ENCODE peak calls at places on chromosomes 16 and 17, in five cellular contexts. C is skeletal muscle cell, N is stomach, X is hepatocyte, E is fibroblast of mammary gland. H is an unnamed sample.
A peak's percentile ranks its signal among the peaks of the same experiment; 100 is the strongest.

GRCh38 chr16:86508947-86509758 is 1.2 kb upstream of the FOXF1 start:
- DNase-seq in C (no peak), N (no peak), X (peak; percentile 70), E (peak; percentile 64), H (no peak)

GRCh38 chr16:81823111-81823510 is 44.0 kb downstream of the PLCG2 start:
- DNase-seq in C (no peak), N (peak; percentile 39), X (no peak), E (no peak), H (no peak)

GRCh38 chr16:85422374-85423185 is 190.5 kb upstream of the GSE1 start:
- DNase-seq in C (no peak), N (peak; percentile 95), X (peak; percentile 93), E (no peak), H (no peak)

GRCh38 chr17:76202516-76202915 is 37.8 kb downstream of the RNF157 start:
- DNase-seq in C (peak; percentile 18), N (no peak), X (no peak), E (peak; percentile 5), H (no peak)

GRCh38 chr17:80859004-80859941 is 132.4 kb upstream of the CHMP6 start:
- DNase-seq in C (peak; percentile 89), N (peak; percentile 75), X (peak; percentile 67), E (peak; percentile 97), H (no peak)

GRCh38 chr17:63819585-63820537 is 7.4 kb upstream of the PSMC5 start:
- DNase-seq in C (no peak), N (no peak), X (no peak), E (no peak), H (no peak)

GRCh38 chr17:19409509-19409908 is 1.5 kb upstream of the RNF112 start:
- DNase-seq in C (peak; percentile 62), N (no peak), X (peak; percentile 50), E (peak; percentile 89), H (no peak)

GRCh38 chr16:56965149-56965938 is 3.6 kb downstream of the CETP start:
- DNase-seq in C (no peak), N (no peak), X (no peak), E (peak; percentile 43), H (no peak)

GRCh38 chr16:5042574-5043171 is 8.9 kb upstream of the NAGPA start:
- DNase-seq in C (no peak), N (no peak), X (peak; percentile 49), E (peak; percentile 49), H (no peak)

GRCh38 chr17:40382251-40382650 is 17.7 kb upstream of the GJD3 start:
- DNase-seq in C (no peak), N (no peak), X (no peak), E (peak; percentile 6), H (no peak)

GRCh38 chr17:65074778-65075250 is 18.3 kb upstream of the GNA13 start:
- DNase-seq in C (no peak), N (no peak), X (peak; percentile 72), E (no peak), H (peak; percentile 74)

GRCh38 chr17:45248132-45248936 is 13.6 kb downstream of the SPATA32 start:
- DNase-seq in C (no peak), N (peak; percentile 76), X (peak; percentile 82), E (no peak), H (peak; percentile 70)

GRCh38 chr17:72789711-72790110 is 302.8 kb downstream of the SLC39A11 start:
- DNase-seq in C (no peak), N (no peak), X (no peak), E (no peak), H (no peak)

GRCh38 chr16:86634290-86634689 is 55.9 kb downstream of the FOXL1 start:
- DNase-seq in C (no peak), N (no peak), X (no peak), E (peak; percentile 59), H (no peak)

GRCh38 chr16:67666538-67667433 is at the start of the genes C16orf86 and ENKD1:
- DNase-seq in C (no peak), N (peak; percentile 88), X (peak; percentile 85), E (peak; percentile 64), H (peak; percentile 78)

GRCh38 chr17:40551874-40552768 is 13.2 kb downstream of the CCR7 start:
- DNase-seq in C (peak; percentile 99), N (peak; percentile 29), X (no peak), E (peak; percentile 99), H (no peak)

GRCh38 chr16:55418586-55418985 is 60.4 kb upstream of the MMP2 start:
- DNase-seq in C (no peak), N (no peak), X (peak; percentile 47), E (no peak), H (no peak)

GRCh38 chr17:83053779-83054451 is 25.5 kb upstream of the METRNL start:
- DNase-seq in C (no peak), N (peak; percentile 52), X (no peak), E (no peak), H (peak; percentile 50)

GRCh38 chr16:86074651-86075487 is 175.9 kb downstream of the IRF8 start:
- DNase-seq in C (no peak), N (no peak), X (peak; percentile 23), E (no peak), H (peak; percentile 43)

GRCh38 chr17:27807567-27808470 is 7.5 kb upstream of the NOS2 start:
- DNase-seq in C (no peak), N (peak; percentile 49), X (peak; percentile 55), E (no peak), H (no peak)

GRCh38 chr16:2079311-2079800 is 31.6 kb downstream of the TSC2 start:
- DNase-seq in C (no peak), N (no peak), X (no peak), E (no peak), H (no peak)

GRCh38 chr16:85441189-85441889 is 171.8 kb upstream of the GSE1 start:
- DNase-seq in C (no peak), N (no peak), X (no peak), E (no peak), H (no peak)

GRCh38 chr17:49582055-49582703 is 6.5 kb downstream of the NXPH3 start:
- DNase-seq in C (no peak), N (no peak), X (no peak), E (no peak), H (no peak)

GRCh38 chr17:12048843-12049473 is 28.3 kb downstream of the MAP2K4 start:
- DNase-seq in C (no peak), N (no peak), X (no peak), E (no peak), H (no peak)

GRCh38 chr17:12050646-12051225 is 30.1 kb downstream of the MAP2K4 start:
- DNase-seq in C (no peak), N (no peak), X (no peak), E (no peak), H (no peak)

GRCh38 chr17:12047977-12048376 is 27.3 kb downstream of the MAP2K4 start:
- DNase-seq in C (no peak), N (no peak), X (no peak), E (peak; percentile 34), H (no peak)

GRCh38 chr17:12055889-12056288 is 35.2 kb downstream of the MAP2K4 start:
- DNase-seq in C (no peak), N (no peak), X (no peak), E (no peak), H (no peak)

GRCh38 chr17:12053552-12053951 is 32.9 kb downstream of the MAP2K4 start:
- DNase-seq in C (no peak), N (no peak), X (no peak), E (no peak), H (no peak)
- H3K4me3 ChIP-seq in C (no peak overlapping the region), N (no peak overlapping the region), X (no peak overlapping the region), E (no peak overlapping the region), H (no peak overlapping the region)

GRCh38 chr17:10733666-10734065 is 3.8 kb upstream of the TMEM220 start:
- DNase-seq in C (no peak), N (no peak), X (no peak), E (no peak), H (no peak)

GRCh38 chr17:10727192-10727591 is 2.6 kb downstream of the TMEM220 start:
- DNase-seq in C (no peak), N (no peak), X (no peak), E (no peak), H (no peak)

GRCh38 chr17:10729334-10730193 is at the start of gene TMEM220:
- DNase-seq in C (peak; percentile 24), N (peak; percentile 82), X (peak; percentile 89), E (peak; percentile 63), H (peak; percentile 73)

GRCh38 chr17:10728331-10728730 is 1.5 kb downstream of the TMEM220 start:
- DNase-seq in C (no peak), N (no peak), X (no peak), E (no peak), H (no peak)

DNA sequence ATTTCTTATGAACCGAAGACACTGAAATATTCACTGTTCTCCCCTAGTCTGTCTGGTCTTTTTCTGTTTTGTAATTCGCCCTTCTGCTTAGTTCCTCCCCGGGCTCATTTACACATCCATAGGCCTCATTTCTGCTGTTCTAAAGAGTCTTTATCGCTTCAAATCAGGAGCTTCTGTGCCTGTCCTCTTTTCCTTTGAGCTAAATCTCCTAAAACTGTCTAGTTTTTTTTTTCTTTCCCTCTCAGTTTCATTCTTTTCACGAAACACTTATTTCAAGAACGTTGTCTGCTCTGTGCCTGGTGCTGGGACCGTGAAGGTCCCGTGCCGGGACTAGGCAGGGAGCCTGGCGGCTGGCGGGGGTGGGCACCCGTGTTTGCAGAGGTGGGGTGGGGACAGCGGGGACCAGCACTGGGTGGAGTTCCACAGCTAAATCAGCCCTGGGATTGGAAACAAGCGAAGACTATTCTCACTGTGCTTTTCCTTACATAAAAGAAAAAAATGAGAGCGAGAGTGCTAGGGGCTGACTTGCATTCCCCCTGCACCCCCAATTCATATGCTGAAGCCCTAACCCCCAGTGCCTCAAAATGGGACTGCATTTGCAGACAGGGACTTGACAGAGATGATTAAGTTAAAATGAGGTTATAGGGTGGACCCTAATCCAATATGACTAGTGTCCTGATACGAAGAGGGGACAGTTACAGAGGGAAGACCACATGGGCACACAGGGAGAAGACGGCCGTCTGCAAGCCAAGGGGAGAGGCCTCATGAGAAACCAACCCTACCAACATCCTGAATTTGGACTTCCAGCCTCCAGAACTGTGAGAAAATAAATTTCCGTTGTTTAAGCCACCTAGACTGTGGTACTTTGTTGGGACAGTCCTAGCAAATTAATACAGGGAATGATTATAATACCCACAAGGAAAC is 1.4 kb upstream of the TMEM220 start:
- DNase-seq in C (no peak), N (peak; percentile 63), X (no peak), E (no peak), H (no peak)
- H3K4me3 ChIP-seq in C (no peak overlapping the region), N (peak overlapping the region; percentile 61), X (no peak overlapping the region), E (peak overlapping the region; percentile 64), H (no peak overlapping the region)

DNA sequence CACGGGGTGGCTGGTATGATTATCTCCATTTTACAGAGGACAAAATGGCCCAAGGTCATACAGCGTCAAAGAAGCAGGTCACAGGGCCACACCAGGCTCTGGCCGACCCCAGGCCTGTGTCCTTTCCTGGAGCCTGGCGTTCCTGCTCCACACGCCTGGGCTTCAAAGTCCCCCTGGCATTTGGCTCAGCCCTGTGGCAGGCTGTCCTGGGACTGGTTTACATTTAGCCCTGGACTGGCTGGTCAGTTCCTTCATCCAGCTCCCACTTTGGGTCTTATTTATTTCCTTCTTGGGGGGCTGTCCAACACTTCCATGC is 15.3 kb downstream of the TBX2 start:
- DNase-seq in C (no peak), N (peak; percentile 18), X (no peak), E (no peak), H (peak; percentile 34)
- H3K4me3 ChIP-seq in C (no peak overlapping the region), N (no peak overlapping the region), X (no peak overlapping the region), E (no peak overlapping the region), H (no peak overlapping the region)

DNA sequence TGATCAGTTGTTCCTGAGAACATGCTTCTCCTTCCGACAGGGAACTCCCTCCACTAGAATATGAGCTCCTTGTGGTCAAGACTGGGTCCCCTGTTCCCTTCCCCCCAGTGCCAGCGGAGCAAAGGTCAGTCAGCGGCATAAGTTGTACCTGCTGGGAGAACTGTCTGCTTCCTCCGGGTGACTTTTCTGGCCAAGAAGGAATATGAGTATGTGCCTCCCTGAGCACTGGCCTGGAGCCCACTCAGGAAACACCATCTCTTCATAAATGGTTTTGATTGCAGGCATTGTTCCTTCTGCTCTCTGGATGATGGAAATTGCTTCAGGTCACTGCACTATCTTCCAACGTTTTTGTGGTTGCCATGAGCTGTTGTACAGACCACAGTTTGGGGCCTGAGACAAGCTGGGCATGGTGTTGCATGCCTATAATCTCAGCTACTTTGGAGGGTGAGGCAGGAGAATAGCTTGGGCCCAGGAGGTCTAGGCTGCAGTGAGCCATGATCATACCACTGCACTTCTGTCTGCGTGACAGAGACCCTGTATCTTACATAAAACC is 2.9 kb upstream of the P4HB start:
- DNase-seq in C (no peak), N (no peak), X (no peak), E (no peak), H (no peak)
- H3K4me3 ChIP-seq in C (no peak overlapping the region), N (peak overlapping the region; percentile 4), X (no peak overlapping the region), E (no peak overlapping the region), H (no peak overlapping the region)

H was measured in breast epithelium.